ENCODE peak calls at places on chromosomes 5 and 9, in seven cellular contexts. One of them, this sample, is unnamed.

GRCh38 chr5:158375531-158375930 is 516.6 kb upstream of the CLINT1 start:
- DNase-seq in H9: no peak
- DNase-seq in mesendoderm: no peak
- DNase-seq in trophoblast cell: no peak
- DNase-seq in H1: no peak
- DNase-seq in IMR-90: no peak
- DNase-seq in neuronal stem cell: no peak
- DNase-seq in this sample: no peak

GRCh38 chr9:16030513-16031185 is 477.8 kb downstream of the CCDC171 start:
- DNase-seq in trophoblast cell: peak
- DNase-seq in H9: no peak
- DNase-seq in H1: no peak
- DNase-seq in IMR-90: peak
- DNase-seq in neuronal stem cell: no peak
- DNase-seq in mesendoderm: peak
- DNase-seq in this sample: peak

GRCh38 chr5:163379298-163380155 is 57.9 kb upstream of the CCNG1 start:
- DNase-seq in trophoblast cell: peak
- DNase-seq in H9: no peak
- DNase-seq in mesendoderm: peak
- DNase-seq in IMR-90: peak
- DNase-seq in neuronal stem cell: no peak
- DNase-seq in H1: no peak
- DNase-seq in this sample: peak

GRCh38 chr9:33211695-33212393 is 28.1 kb upstream of the SPINK4 start:
- DNase-seq in H1: no peak
- DNase-seq in mesendoderm: peak
- DNase-seq in neuronal stem cell: no peak
- DNase-seq in H9: no peak
- DNase-seq in IMR-90: peak
- DNase-seq in trophoblast cell: peak
- DNase-seq in this sample: no peak

GRCh38 chr5:72245517-72246238 is 74.4 kb downstream of the MRPS27 start:
- DNase-seq in IMR-90: no peak
- DNase-seq in H9: no peak
- DNase-seq in H1: no peak
- DNase-seq in trophoblast cell: no peak
- DNase-seq in mesendoderm: no peak
- DNase-seq in neuronal stem cell: no peak
- DNase-seq in this sample: peak

GRCh38 chr5:24621809-24622208 is 23.0 kb downstream of the CDH10 start:
- DNase-seq in H9: no peak
- DNase-seq in mesendoderm: peak
- DNase-seq in H1: no peak
- DNase-seq in neuronal stem cell: no peak
- DNase-seq in trophoblast cell: no peak
- DNase-seq in IMR-90: no peak
- DNase-seq in this sample: peak

GRCh38 chr9:123924727-123925126 is 5.2 kb downstream of the DENND1A start:
- DNase-seq in trophoblast cell: peak
- DNase-seq in H1: no peak
- DNase-seq in mesendoderm: no peak
- DNase-seq in H9: no peak
- DNase-seq in neuronal stem cell: no peak
- DNase-seq in IMR-90: no peak
- DNase-seq in this sample: no peak

GRCh38 chr9:90773593-90773992 is 28.0 kb upstream of the SYK start:
- DNase-seq in IMR-90: no peak
- DNase-seq in neuronal stem cell: no peak
- DNase-seq in trophoblast cell: peak
- DNase-seq in H1: no peak
- DNase-seq in mesendoderm: peak
- DNase-seq in H9: no peak
- DNase-seq in this sample: no peak

GRCh38 chr9:32709871-32710270 is 73.5 kb upstream of the TMEM215 start:
- DNase-seq in IMR-90: no peak
- DNase-seq in mesendoderm: peak
- DNase-seq in trophoblast cell: peak
- DNase-seq in neuronal stem cell: no peak
- DNase-seq in H9: no peak
- DNase-seq in H1: no peak
- DNase-seq in this sample: no peak

GRCh38 chr5:31220968-31221367 is 27.5 kb downstream of the CDH6 start:
- DNase-seq in H9: no peak
- DNase-seq in trophoblast cell: no peak
- DNase-seq in neuronal stem cell: no peak
- DNase-seq in H1: no peak
- DNase-seq in IMR-90: peak
- DNase-seq in mesendoderm: peak
- DNase-seq in this sample: no peak

GRCh38 chr9:2717385-2717784 is at the start of gene KCNV2:
- DNase-seq in trophoblast cell: no peak
- DNase-seq in H1: no peak
- DNase-seq in H9: no peak
- DNase-seq in neuronal stem cell: no peak
- DNase-seq in mesendoderm: no peak
- DNase-seq in IMR-90: no peak
- DNase-seq in this sample: no peak

GRCh38 chr9:95284667-95285066 is 32.8 kb downstream of the FANCC start:
- DNase-seq in H1: no peak
- DNase-seq in neuronal stem cell: no peak
- DNase-seq in mesendoderm: no peak
- DNase-seq in H9: no peak
- DNase-seq in IMR-90: no peak
- DNase-seq in trophoblast cell: no peak
- DNase-seq in this sample: no peak

GRCh38 chr9:95282332-95282731 is 35.2 kb downstream of the FANCC start:
- DNase-seq in IMR-90: no peak
- DNase-seq in H1: no peak
- DNase-seq in trophoblast cell: no peak
- DNase-seq in mesendoderm: no peak
- DNase-seq in neuronal stem cell: no peak
- DNase-seq in H9: no peak
- DNase-seq in this sample: no peak

GRCh38 chr9:95285307-95285706 is 32.2 kb downstream of the FANCC start:
- DNase-seq in H1: no peak
- DNase-seq in trophoblast cell: no peak
- DNase-seq in IMR-90: no peak
- DNase-seq in H9: no peak
- DNase-seq in mesendoderm: no peak
- DNase-seq in neuronal stem cell: no peak
- DNase-seq in this sample: no peak

GRCh38 chr9:95284152-95284551 is 33.4 kb downstream of the FANCC start:
- DNase-seq in mesendoderm: no peak
- DNase-seq in IMR-90: peak
- DNase-seq in trophoblast cell: no peak
- DNase-seq in H9: no peak
- DNase-seq in H1: no peak
- DNase-seq in neuronal stem cell: no peak
- DNase-seq in this sample: peak

GRCh38 chr9:95283678-95284077 is 33.8 kb downstream of the FANCC start:
- DNase-seq in H9: no peak
- DNase-seq in mesendoderm: no peak
- DNase-seq in H1: no peak
- DNase-seq in trophoblast cell: no peak
- DNase-seq in IMR-90: no peak
- DNase-seq in neuronal stem cell: no peak
- DNase-seq in this sample: no peak
- H3K18ac ChIP-seq in H9: no peak
- H3K18ac ChIP-seq in mesendoderm: no peak
- H3K18ac ChIP-seq in H1: no peak
- H3K18ac ChIP-seq in trophoblast cell: no peak
- H3K18ac ChIP-seq in IMR-90: peak
- H3K18ac ChIP-seq in neuronal stem cell: no peak
- H3K18ac ChIP-seq in this sample: no peak

DNA sequence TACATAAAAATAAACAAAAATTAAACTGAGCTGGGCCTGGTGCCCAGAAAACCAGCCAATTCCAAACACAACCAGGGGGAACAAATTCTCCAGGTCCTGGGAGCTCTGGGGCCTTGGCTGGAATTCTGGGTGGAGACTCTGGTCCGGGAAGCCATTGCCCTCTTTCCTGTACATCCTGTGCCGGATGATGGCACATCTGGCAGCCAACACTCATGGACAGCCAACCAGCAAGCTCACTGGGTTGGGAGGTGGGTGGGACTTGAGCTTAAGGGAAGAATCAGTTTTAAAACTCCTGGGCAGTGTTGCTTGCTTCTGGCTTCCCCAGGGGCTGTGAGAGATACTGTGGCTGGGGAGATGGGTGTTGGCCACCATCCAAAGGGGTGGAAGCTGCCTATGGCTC is 56.1 kb downstream of the PCDH1 start:
- DNase-seq in trophoblast cell: peak
- DNase-seq in IMR-90: peak
- DNase-seq in neuronal stem cell: no peak
- DNase-seq in mesendoderm: no peak
- DNase-seq in H1: no peak
- DNase-seq in H9: no peak
- DNase-seq in this sample: no peak
- H3K18ac ChIP-seq in trophoblast cell: no peak
- H3K18ac ChIP-seq in IMR-90: peak
- H3K18ac ChIP-seq in neuronal stem cell: peak
- H3K18ac ChIP-seq in mesendoderm: no peak
- H3K18ac ChIP-seq in H1: peak
- H3K18ac ChIP-seq in H9: no peak
- H3K18ac ChIP-seq in this sample: peak

GRCh38 chr5:35159370-35159742 is 70.9 kb downstream of the PRLR start:
- DNase-seq in trophoblast cell: no peak
- DNase-seq in H9: peak
- DNase-seq in mesendoderm: peak
- DNase-seq in neuronal stem cell: no peak
- DNase-seq in IMR-90: peak
- DNase-seq in H1: peak
- DNase-seq in this sample: peak

GRCh38 chr5:35161637-35162248 is 68.5 kb downstream of the PRLR start:
- DNase-seq in H1: no peak
- DNase-seq in H9: no peak
- DNase-seq in mesendoderm: no peak
- DNase-seq in IMR-90: no peak
- DNase-seq in trophoblast cell: no peak
- DNase-seq in neuronal stem cell: no peak
- DNase-seq in this sample: no peak

GRCh38 chr5:35158627-35159369 is 71.5 kb downstream of the PRLR start:
- DNase-seq in neuronal stem cell: no peak
- DNase-seq in trophoblast cell: no peak
- DNase-seq in H9: no peak
- DNase-seq in IMR-90: no peak
- DNase-seq in mesendoderm: peak
- DNase-seq in H1: no peak
- DNase-seq in this sample: peak

GRCh38 chr5:35162848-35163770 is 67.2 kb downstream of the PRLR start:
- DNase-seq in neuronal stem cell: no peak
- DNase-seq in trophoblast cell: no peak
- DNase-seq in H1: no peak
- DNase-seq in IMR-90: no peak
- DNase-seq in mesendoderm: no peak
- DNase-seq in H9: no peak
- DNase-seq in this sample: no peak

GRCh38 chr5:35160486-35161116 is 69.7 kb downstream of the PRLR start:
- DNase-seq in neuronal stem cell: no peak
- DNase-seq in mesendoderm: peak
- DNase-seq in H1: no peak
- DNase-seq in IMR-90: no peak
- DNase-seq in H9: no peak
- DNase-seq in trophoblast cell: no peak
- DNase-seq in this sample: no peak
- H3K18ac ChIP-seq in neuronal stem cell: no peak
- H3K18ac ChIP-seq in mesendoderm: peak
- H3K18ac ChIP-seq in H1: no peak
- H3K18ac ChIP-seq in IMR-90: no peak
- H3K18ac ChIP-seq in H9: no peak
- H3K18ac ChIP-seq in trophoblast cell: no peak
- H3K18ac ChIP-seq in this sample: no peak

DNA sequence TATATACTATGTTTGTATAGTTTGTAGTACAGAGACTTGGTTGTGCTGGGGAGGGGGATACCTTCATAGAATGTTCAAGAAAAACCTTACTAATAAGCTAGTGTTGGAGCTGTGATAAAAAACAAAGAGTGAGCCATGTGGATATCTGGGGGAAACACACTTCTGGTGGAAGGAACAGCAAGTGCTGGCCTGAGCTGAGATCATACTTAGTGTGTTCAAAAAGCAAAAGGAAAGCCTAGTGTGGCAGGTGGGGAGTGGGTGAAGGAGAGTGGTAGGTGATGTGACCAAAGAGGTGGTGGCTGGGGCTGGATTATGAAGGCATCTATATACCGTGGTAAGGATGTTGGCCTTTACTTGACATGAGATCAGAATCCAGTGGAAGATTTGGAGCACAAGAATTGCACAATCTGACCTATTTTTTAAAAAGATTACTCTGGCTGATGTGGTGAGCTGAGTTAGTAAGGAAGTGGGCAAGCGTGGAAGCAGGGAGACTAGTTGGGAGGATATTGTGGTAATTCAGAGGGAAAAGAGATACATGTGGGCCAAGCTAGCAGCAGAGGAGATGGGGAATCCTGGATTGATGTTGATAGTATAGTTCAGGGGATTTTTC is 26.6 kb downstream of the PALM2AKAP2 start:
- DNase-seq in H9: no peak
- DNase-seq in neuronal stem cell: no peak
- DNase-seq in mesendoderm: no peak
- DNase-seq in H1: no peak
- DNase-seq in trophoblast cell: no peak
- DNase-seq in IMR-90: peak
- DNase-seq in this sample: peak
- H3K18ac ChIP-seq in H9: no peak
- H3K18ac ChIP-seq in neuronal stem cell: no peak
- H3K18ac ChIP-seq in mesendoderm: no peak
- H3K18ac ChIP-seq in H1: no peak
- H3K18ac ChIP-seq in trophoblast cell: no peak
- H3K18ac ChIP-seq in IMR-90: no peak
- H3K18ac ChIP-seq in this sample: no peak

DNA sequence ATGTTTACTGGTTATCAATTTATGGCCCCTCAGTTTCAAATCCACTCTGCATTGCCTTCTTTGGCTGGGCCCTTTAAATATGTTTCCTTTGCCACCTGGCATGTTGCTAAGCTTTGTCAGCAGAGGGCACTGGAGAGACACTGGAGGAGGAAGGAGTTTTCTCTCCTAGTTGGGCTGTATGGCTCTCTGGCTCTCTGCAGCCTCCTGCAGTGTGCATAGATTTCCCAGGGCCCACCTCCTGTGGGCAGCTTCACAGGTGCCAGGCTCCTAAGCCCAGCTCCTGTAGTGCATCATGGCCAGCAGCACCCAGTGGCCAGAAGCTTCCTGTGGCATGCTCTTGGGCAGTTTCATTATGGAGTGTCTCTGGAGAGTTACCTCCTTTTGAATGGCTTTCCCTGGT is 23.3 kb downstream of the CAVIN4 start:
- DNase-seq in H1: no peak
- DNase-seq in mesendoderm: peak
- DNase-seq in neuronal stem cell: no peak
- DNase-seq in H9: peak
- DNase-seq in trophoblast cell: peak
- DNase-seq in IMR-90: peak
- DNase-seq in this sample: peak
- H3K18ac ChIP-seq in H1: no peak
- H3K18ac ChIP-seq in mesendoderm: no peak
- H3K18ac ChIP-seq in neuronal stem cell: no peak
- H3K18ac ChIP-seq in H9: no peak
- H3K18ac ChIP-seq in trophoblast cell: no peak
- H3K18ac ChIP-seq in IMR-90: no peak
- H3K18ac ChIP-seq in this sample: no peak